ENCODE peak calls at places on chromosomes 7 and 10, in five cellular contexts. J is fibroblast of the aortic adventitia, N is cardiac fibroblast, X is transverse colon, R is fibroblast of mammary gland. H is an unnamed sample.

GRCh38 chr10:98262571-98262970 is 5.4 kb downstream of the LOXL4 start:
- DNase-seq in X (no peak), R (peak), J (peak), N (peak), H (peak)

GRCh38 chr10:101270763-101271162 is 41.5 kb upstream of the LBX1 start:
- DNase-seq in R (no peak), N (no peak), J (no peak), X (no peak), H (no peak)

GRCh38 chr7:33243319-33243881 is 114.0 kb downstream of the BBS9 start:
- DNase-seq in N (peak), R (peak), X (no peak), J (peak), H (peak)

GRCh38 chr10:35464805-35465456 is 128.6 kb downstream of the CCNY start:
- DNase-seq in X (no peak), R (peak), J (peak), N (peak), H (peak)

GRCh38 chr7:83014546-83014945 is 148.1 kb downstream of the PCLO start:
- DNase-seq in R (no peak), N (no peak), X (no peak), J (no peak), H (no peak)

GRCh38 chr10:69486922-69487730 is 35.9 kb downstream of the TSPAN15 start:
- DNase-seq in X (no peak), N (no peak), R (no peak), J (no peak), H (no peak)

GRCh38 chr10:50367732-50368131 is 116.4 kb upstream of the ASAH2 start:
- DNase-seq in J (peak), N (peak), R (peak), X (peak), H (peak)

GRCh38 chr7:16644987-16645592 is 464 bp downstream of the ANKMY2 start:
- DNase-seq in J (peak), N (peak), R (peak), X (peak), H (peak)

GRCh38 chr7:155066417-155066950 is 3.6 kb upstream of the HTR5A start:
- DNase-seq in J (peak), N (peak), X (no peak), R (peak), H (peak)

GRCh38 chr7:41733063-41733398 is 30.1 kb upstream of the INHBA start:
- DNase-seq in J (peak), R (no peak), N (no peak), X (no peak), H (no peak)

GRCh38 chr10:6625428-6625827 is 45.4 kb upstream of the PRKCQ start:
- DNase-seq in X (no peak), N (no peak), R (no peak), J (no peak), H (no peak)

GRCh38 chr10:77756319-77757232 is 119.0 kb upstream of the KCNMA1 start:
- DNase-seq in X (peak), N (peak), R (peak), J (peak), H (peak)

GRCh38 chr10:5492929-5493576 is 6.3 kb downstream of the CALML5 start:
- DNase-seq in R (no peak), N (no peak), X (no peak), J (no peak), H (no peak)

GRCh38 chr10:119272736-119273135 is 65.4 kb downstream of the GRK5 start:
- DNase-seq in X (no peak), J (no peak), R (no peak), N (no peak), H (no peak)

GRCh38 chr10:24350111-24350921 is 141.4 kb downstream of the KIAA1217 start:
- DNase-seq in J (peak), X (no peak), R (peak), N (peak), H (peak)

GRCh38 chr10:13224210-13224995 is 9.8 kb downstream of the UCMA start:
- DNase-seq in R (no peak), N (no peak), X (no peak), J (no peak), H (no peak)

GRCh38 chr10:31345886-31346285 is 26.9 kb downstream of the ZEB1 start:
- DNase-seq in J (peak), X (no peak), N (no peak), R (no peak), H (no peak)

GRCh38 chr7:145848691-145849090 is 267.9 kb upstream of the CNTNAP2 start:
- DNase-seq in N (no peak), R (no peak), J (no peak), X (no peak), H (no peak)

GRCh38 chr10:31693499-31693898 is 235.1 kb downstream of the ARHGAP12 start:
- DNase-seq in J (no peak), N (no peak), X (peak), R (no peak), H (no peak)

GRCh38 chr10:7258948-7259523 is 151.8 kb downstream of the SFMBT2 start:
- DNase-seq in J (no peak), X (peak), R (no peak), N (no peak), H (no peak)

GRCh38 chr10:73591935-73592699 is 975 bp upstream of the USP54 start:
- DNase-seq in N (peak), X (peak), R (no peak), J (peak), H (peak)

GRCh38 chr10:5284311-5285057 is 80.3 kb upstream of the UCN3 start:
- DNase-seq in X (no peak), R (peak), N (peak), J (peak), H (peak)

GRCh38 chr10:131579251-131580071 is 267.9 kb upstream of the TCERG1L start:
- DNase-seq in J (no peak), R (no peak), X (no peak), N (no peak), H (no peak)

GRCh38 chr10:50501899-50502556 is 121.7 kb downstream of the SGMS1 start:
- DNase-seq in R (no peak), N (peak), X (no peak), J (no peak), H (no peak)

GRCh38 chr10:3452234-3452633 is 279.7 kb upstream of the PITRM1 start:
- DNase-seq in R (peak), J (peak), X (no peak), N (peak), H (peak)

GRCh38 chr7:152761116-152761748 is 1.7 kb downstream of the ACTR3B start:
- DNase-seq in R (peak), J (peak), X (no peak), N (no peak), H (peak)

GRCh38 chr7:52504546-52504945 is 530.9 kb upstream of the POM121L12 start:
- DNase-seq in J (no peak), X (no peak), R (no peak), N (no peak), H (peak)
- H3K4me3 ChIP-seq in J (no peak), X (no peak), R (no peak), N (no peak), H (no peak)

DNA sequence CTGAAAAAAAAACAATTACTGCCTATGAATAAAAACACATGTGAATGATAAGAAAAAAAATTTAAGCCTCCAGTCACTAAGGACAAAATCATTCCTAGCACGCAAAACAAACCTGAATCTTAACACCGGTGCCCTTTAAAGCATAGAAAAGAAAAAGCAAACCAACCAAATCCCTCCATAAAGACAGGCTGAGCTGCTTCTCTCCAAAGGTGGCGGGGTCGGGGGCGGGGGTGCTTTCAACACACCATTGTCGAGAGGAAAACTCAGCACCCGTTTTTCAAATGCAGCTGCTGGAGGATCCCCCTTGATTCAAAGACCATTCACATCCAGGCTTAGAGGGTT is 1.4 kb downstream of the ST8SIA6 start:
- DNase-seq in X (no peak), J (no peak), R (no peak), N (no peak), H (no peak)
- H3K4me3 ChIP-seq in X (no peak), J (no peak), R (no peak), N (no peak), H (no peak)

GRCh38 chr10:79147306-79147705 is 78.5 kb downstream of the ZMIZ1 start:
- DNase-seq in R (no peak), J (no peak), N (no peak), X (no peak), H (no peak)

GRCh38 chr10:79146611-79147130 is 77.9 kb downstream of the ZMIZ1 start:
- DNase-seq in J (peak), N (no peak), X (peak), R (peak), H (peak)

GRCh38 chr10:79145174-79145483 is 76.4 kb downstream of the ZMIZ1 start:
- DNase-seq in N (no peak), R (no peak), J (no peak), X (no peak), H (no peak)

GRCh38 chr10:79144341-79145173 is 75.8 kb downstream of the ZMIZ1 start:
- DNase-seq in R (peak), J (no peak), X (no peak), N (no peak), H (no peak)

GRCh38 chr10:79145517-79146470 is 77.0 kb downstream of the ZMIZ1 start:
- DNase-seq in R (no peak), X (no peak), N (no peak), J (peak), H (no peak)
- H3K4me3 ChIP-seq in R (no peak), X (no peak), N (no peak), J (no peak), H (no peak)

GRCh38 chr7:138975343-138976104 is 5.7 kb downstream of the KIAA1549 start:
- DNase-seq in J (no peak), X (no peak), N (peak), R (no peak), H (no peak)
- H3K4me3 ChIP-seq in J (no peak), X (no peak), N (no peak), R (no peak), H (no peak)

DNA sequence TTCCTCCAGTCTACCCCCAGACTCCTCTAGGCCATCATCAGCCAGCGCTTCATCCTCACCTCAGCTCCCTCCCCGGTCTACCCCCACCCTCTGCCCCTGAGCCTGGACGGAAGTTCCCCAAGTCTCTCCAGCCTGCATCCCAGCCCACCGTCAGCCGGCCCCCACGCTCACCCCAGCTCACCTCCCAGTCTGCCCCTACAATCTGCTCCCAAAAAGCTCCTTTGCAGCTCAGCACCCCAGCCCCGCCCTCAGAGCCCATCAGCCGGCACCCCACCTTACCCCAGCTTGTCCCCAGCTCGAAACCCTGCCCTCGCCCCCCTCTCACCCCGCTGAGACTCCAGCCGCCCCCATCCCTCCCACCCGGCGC is 322 bp upstream of the RAMP3 start:
- DNase-seq in X (no peak), N (no peak), J (no peak), R (no peak), H (no peak)
- H3K4me3 ChIP-seq in X (peak), N (no peak), J (no peak), R (no peak), H (no peak)

DNA sequence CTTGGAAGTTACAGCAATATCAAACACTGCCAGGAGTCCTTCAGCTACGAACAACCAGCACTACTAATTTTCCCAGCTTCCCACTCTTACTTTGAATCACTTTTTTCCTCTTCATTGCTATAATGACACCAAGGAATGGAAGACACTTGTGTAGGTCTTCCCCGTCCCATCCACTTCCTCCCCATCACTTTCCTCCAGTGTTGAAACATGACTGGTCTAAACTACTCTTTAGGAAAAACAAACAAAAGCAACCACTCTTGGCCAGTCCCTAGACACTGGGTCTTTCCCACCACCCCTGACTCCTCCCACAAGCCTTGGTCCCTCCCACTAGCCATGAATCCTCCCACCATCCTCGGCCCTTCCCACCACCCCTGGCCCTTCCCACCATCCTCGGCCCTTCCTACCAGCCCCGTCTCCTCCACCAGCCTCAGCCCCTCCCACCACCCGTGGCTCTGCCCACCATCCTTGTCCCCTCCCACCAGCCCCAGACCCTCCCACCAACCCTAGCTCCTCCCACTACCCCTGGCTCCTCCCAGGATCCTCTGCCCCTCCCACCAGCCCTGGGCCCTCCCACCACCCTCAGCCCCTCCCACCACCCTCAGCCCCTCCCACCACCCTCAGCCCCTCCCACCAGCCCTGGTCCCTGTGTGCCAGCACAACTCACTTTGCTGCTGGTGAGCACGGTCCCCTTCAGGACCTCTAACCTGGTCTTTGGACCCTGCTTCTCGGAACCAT is 68.5 kb downstream of the CXCL12 start:
- DNase-seq in N (no peak), X (no peak), R (peak), J (no peak), H (no peak)
- H3K4me3 ChIP-seq in N (no peak), X (no peak), R (no peak), J (no peak), H (no peak)

GRCh38 chr10:102791754-102792153 is 45.5 kb downstream of the CYP17A1 start:
- DNase-seq in N (no peak), J (no peak), X (no peak), R (no peak), H (no peak)

GRCh38 chr10:102795453-102796406 is 41.5 kb downstream of the CYP17A1 start:
- DNase-seq in R (no peak), J (no peak), N (no peak), X (no peak), H (no peak)

GRCh38 chr10:102799691-102800435 is 37.4 kb downstream of the CYP17A1 start:
- DNase-seq in J (peak), R (no peak), X (no peak), N (peak), H (no peak)

GRCh38 chr10:102800601-102801335 is 36.4 kb downstream of the CYP17A1 start:
- DNase-seq in R (no peak), X (no peak), N (peak), J (peak), H (no peak)

GRCh38 chr10:102796407-102797176 is 40.6 kb downstream of the CYP17A1 start:
- DNase-seq in N (peak), R (no peak), J (peak), X (peak), H (peak)
- H3K4me3 ChIP-seq in N (no peak), R (no peak), J (no peak), X (no peak), H (no peak)